ENCODE peak calls at places on chromosomes 13 and 19, in nine cellular contexts. Y is upper lobe of right lung; R is CD4-positive, CD25-positive, alpha-beta regulatory T cell; T is lung; P is HCT116; G is left lung; W is body of pancreas; V is right lobe of liver; M is pancreas. K is an unnamed sample. For H3K27me3 and H3K4me1, the result is how much of the 10 kb centered on the place peaks cover.

GRCh38 chr13:112356190-112356589 is 20.0 kb upstream of the SPACA7 start:
- ATAC-seq in Y (no peak), R (no peak), T (no peak), P (no peak), G (no peak), W (no peak), V (no peak), M (no peak), K (no peak)

GRCh38 chr19:927044-927706 is 1.3 kb downstream of the ARID3A start:
- ATAC-seq in Y (peak), R (no peak), T (no peak), P (no peak), G (peak), W (no peak), V (peak), M (peak), K (peak)

GRCh38 chr19:47663435-47663910 is 49.7 kb upstream of the EHD2 start:
- ATAC-seq in Y (peak), R (no peak), T (no peak), P (no peak), G (peak), W (peak), V (peak), M (peak), K (peak)

GRCh38 chr13:63942372-63942771 is 2526.7 kb upstream of the PCDH20 start:
- ATAC-seq in Y (no peak), R (no peak), T (no peak), P (no peak), G (no peak), W (no peak), V (no peak), M (no peak), K (no peak)

GRCh38 chr13:78160793-78161192 is 242.2 kb upstream of the EDNRB start:
- ATAC-seq in Y (peak), R (no peak), T (no peak), P (no peak), G (no peak), W (no peak), V (no peak), M (no peak), K (no peak)

GRCh38 chr13:73451120-73452029 is 392.6 kb downstream of the KLF5 start:
- ATAC-seq in Y (no peak), R (no peak), T (no peak), P (no peak), G (no peak), W (no peak), V (peak), M (no peak), K (no peak)

GRCh38 chr13:87999791-88000190 is 328.6 kb downstream of the SLITRK5 start:
- ATAC-seq in Y (no peak), R (no peak), T (no peak), P (peak), G (peak), W (no peak), V (no peak), M (no peak), K (peak)

GRCh38 chr19:3250675-3251074 is 26.2 kb downstream of the CELF5 start:
- ATAC-seq in Y (peak), R (peak), T (no peak), P (peak), G (peak), W (peak), V (peak), M (peak), K (no peak)

GRCh38 chr19:48230555-48231129 is 25.1 kb downstream of the CARD8 start:
- ATAC-seq in Y (no peak), R (no peak), T (no peak), P (no peak), G (no peak), W (no peak), V (no peak), M (no peak), K (no peak)

GRCh38 chr13:87123987-87124784 is 547.0 kb upstream of the SLITRK5 start:
- ATAC-seq in Y (peak), R (no peak), T (no peak), P (peak), G (peak), W (no peak), V (no peak), M (peak), K (no peak)

GRCh38 chr19:27672309-27673047 is 1540.5 kb downstream of the UQCRFS1 start:
- ATAC-seq in Y (no peak), R (no peak), T (no peak), P (no peak), G (no peak), W (no peak), V (no peak), M (no peak), K (no peak)

GRCh38 chr13:27839809-27840467 is 47.7 kb downstream of the GSX1 start:
- ATAC-seq in Y (no peak), R (no peak), T (no peak), P (peak), G (no peak), W (peak), V (no peak), M (peak), K (no peak)

GRCh38 chr13:79779761-79780160 is 298.8 kb downstream of the NDFIP2 start:
- ATAC-seq in Y (peak), R (no peak), T (no peak), P (no peak), G (peak), W (no peak), V (peak), M (peak), K (peak)

GRCh38 chr19:54121259-54121658 is 5.7 kb downstream of the PRPF31 start:
- ATAC-seq in Y (no peak), R (no peak), T (no peak), P (no peak), G (no peak), W (no peak), V (no peak), M (no peak), K (no peak)

GRCh38 chr19:3868770-3869456 is at the start of gene ZFR2:
- ATAC-seq in Y (peak), R (peak), T (no peak), P (peak), G (no peak), W (no peak), V (no peak), M (no peak), K (no peak)

DNA sequence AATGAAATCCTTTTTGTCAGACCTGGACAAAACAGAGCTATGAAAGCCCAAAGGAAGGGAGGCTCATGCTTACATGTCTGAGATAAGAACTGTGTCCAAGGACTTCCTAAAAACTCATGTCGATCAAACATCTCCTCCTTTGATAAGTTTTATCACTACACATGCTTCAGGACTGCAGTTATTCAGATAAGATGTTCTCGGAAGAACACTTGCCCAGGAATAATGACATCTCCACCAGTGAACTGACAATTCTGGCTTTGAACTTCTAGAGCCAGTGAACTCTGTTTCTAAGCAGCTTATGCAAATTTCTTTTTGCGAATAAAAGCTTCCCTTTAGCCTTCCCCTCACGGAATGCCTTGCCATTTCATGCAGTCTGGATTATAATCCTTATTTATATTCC is 561.6 kb downstream of the TBC1D4 start:
- ATAC-seq in Y (no peak), R (no peak), T (no peak), P (no peak), G (no peak), W (no peak), V (no peak), M (no peak), K (no peak)
- H3K27me3 ChIP-seq in Y (under half), R (under half), T (under half), P (under half), G (under half), W (under half), V (under half), M (under half), K (under half)

DNA sequence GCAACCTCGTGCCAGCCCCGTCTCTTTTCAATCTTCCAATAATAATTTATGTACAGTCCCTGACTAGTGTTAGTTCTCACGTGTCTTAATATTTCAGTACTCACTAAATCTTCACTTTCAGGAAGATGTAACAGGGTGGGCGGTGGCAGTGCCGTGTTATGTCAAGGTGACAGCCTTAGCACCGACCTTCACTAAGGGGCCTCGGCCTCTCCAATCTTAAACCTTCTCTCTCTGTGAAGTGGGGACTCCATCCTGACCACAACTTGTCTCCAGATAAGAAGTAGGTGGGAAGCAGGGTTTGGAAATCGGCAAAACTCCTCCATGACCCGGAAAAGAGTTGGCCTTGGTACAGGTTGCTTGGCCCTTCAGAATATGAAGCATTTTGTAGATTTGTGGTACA is 1.8 kb downstream of the RPS19 start:
- ATAC-seq in Y (no peak), R (no peak), T (no peak), P (no peak), G (no peak), W (no peak), V (no peak), M (no peak), K (no peak)
- H3K4me1 ChIP-seq in Y (under half), R (under half), T (under half), P (half or more), G (half or more), W (half or more), V (under half), M (under half), K (under half)

DNA sequence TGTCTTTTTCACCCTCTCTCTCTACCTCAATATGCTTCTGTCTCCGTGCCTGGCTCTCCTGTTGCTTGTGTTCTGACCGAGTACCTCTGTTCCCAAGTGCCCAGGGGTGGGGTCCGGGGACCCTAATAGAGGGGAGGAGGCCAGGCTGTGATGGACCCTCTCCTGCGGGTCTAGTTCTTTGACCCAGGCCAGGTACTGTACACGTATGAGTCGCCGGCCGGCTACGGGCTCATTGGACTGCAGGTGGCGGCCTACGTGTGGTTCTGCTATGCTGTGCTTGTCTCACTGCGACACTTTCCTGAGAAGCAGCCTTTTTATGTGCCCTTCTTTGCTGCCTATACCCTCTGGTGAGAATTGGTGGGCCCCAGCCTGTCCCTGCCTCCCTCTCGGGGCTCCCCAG is 4.4 kb downstream of the TMEM145 start:
- ATAC-seq in Y (no peak), R (no peak), T (no peak), P (no peak), G (no peak), W (no peak), V (no peak), M (no peak), K (no peak)
- H3K27me3 ChIP-seq in Y (under half), R (under half), T (under half), P (under half), G (under half), W (under half), V (under half), M (under half), K (under half)

GRCh38 chr13:75378301-75378700 is 103.7 kb downstream of the TBC1D4 start:
- ATAC-seq in Y (no peak), R (no peak), T (no peak), P (no peak), G (no peak), W (no peak), V (no peak), M (no peak), K (no peak)
- H3K4me1 ChIP-seq in Y (under half), R (under half), T (under half), P (under half), G (under half), W (under half), V (under half), M (under half), K (under half)

GRCh38 chr19:45935267-45935666 is 20.7 kb upstream of the NANOS2 start:
- ATAC-seq in Y (no peak), R (no peak), T (no peak), P (no peak), G (no peak), W (no peak), V (no peak), M (no peak), K (no peak)

GRCh38 chr19:45933759-45934158 is 19.2 kb upstream of the NANOS2 start:
- ATAC-seq in Y (no peak), R (no peak), T (no peak), P (no peak), G (no peak), W (no peak), V (no peak), M (no peak), K (no peak)

GRCh38 chr19:45931055-45931454 is 16.5 kb upstream of the NANOS2 start:
- ATAC-seq in Y (no peak), R (no peak), T (no peak), P (no peak), G (no peak), W (no peak), V (no peak), M (no peak), K (no peak)

GRCh38 chr19:45938733-45939319 is 24.2 kb upstream of the NANOS2 start:
- ATAC-seq in Y (no peak), R (no peak), T (no peak), P (no peak), G (no peak), W (no peak), V (no peak), M (no peak), K (no peak)

DNA sequence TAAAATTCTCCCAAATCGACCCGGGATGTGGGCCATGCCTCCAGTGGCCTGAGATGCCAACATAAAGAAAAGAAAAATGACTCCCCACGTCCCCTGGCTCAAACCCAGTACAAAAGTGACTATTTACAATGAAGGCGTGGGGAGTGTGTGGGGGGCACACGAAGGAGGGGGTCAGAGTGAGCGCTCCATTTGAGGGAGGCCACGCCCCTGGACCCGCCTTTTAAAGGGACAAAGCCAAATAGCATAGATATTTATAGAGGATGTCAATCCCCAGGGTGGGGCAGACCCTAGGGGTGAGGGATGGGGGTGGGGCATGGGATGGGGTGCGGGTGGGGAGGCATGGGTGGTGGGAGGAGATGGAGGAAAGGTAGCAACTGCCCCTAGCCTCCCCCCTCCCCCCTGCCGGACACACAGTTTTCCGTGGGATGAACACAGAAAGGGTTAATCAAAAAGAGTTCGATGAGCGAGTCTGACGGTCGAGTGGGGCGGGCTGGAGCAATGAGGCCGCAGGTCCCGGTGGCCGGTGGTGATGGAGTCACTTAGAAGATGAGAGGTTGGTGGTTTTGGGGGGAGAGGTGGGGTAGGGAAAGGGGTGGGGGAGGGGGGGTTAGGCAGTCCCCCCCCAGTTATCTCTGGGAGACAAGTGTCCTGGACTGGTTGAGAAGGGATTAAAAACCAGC is 20.1 kb upstream of the NANOS2 start:
- ATAC-seq in Y (no peak), R (no peak), T (no peak), P (peak), G (no peak), W (no peak), V (no peak), M (no peak), K (no peak)
- H3K27me3 ChIP-seq in Y (under half), R (under half), T (under half), P (under half), G (half or more), W (under half), V (under half), M (under half), K (half or more)